ENCODE peak calls at places on chromosomes 13 and 19, in eight cellular contexts. V, E, I, F, W, A, X and Y are unnamed samples. For H3K27me3 and H3K4me1, the result is how much of the 10 kb centered on the place peaks cover.

GRCh38 chr13:43472344-43472743 is 314.4 kb downstream of the ENOX1 start:
- DNase-seq in V (no peak), E (no peak), I (no peak), F (no peak), W (no peak), A (no peak), X (no peak), Y (no peak)

GRCh38 chr19:14048439-14049153 is 13.3 kb downstream of the PALM3 start:
- DNase-seq in V (peak), E (no peak), I (peak), F (no peak), W (peak), A (peak), X (no peak), Y (peak)

GRCh38 chr19:41848666-41849065 is 3.8 kb downstream of the DMRTC2 start:
- DNase-seq in V (no peak), E (no peak), I (no peak), F (no peak), W (no peak), A (no peak), X (no peak), Y (no peak)

GRCh38 chr19:35346193-35347052 is 1.3 kb upstream of the FFAR1 start:
- DNase-seq in V (no peak), E (no peak), I (peak), F (no peak), W (peak), A (no peak), X (no peak), Y (no peak)

GRCh38 chr19:51156710-51157109 is 14.6 kb downstream of the SIGLEC7 start:
- DNase-seq in V (no peak), E (no peak), I (no peak), F (no peak), W (no peak), A (no peak), X (no peak), Y (no peak)

GRCh38 chr19:1098177-1099051 is 3.2 kb upstream of the POLR2E start:
- DNase-seq in V (no peak), E (no peak), I (peak), F (no peak), W (no peak), A (no peak), X (peak), Y (no peak)

GRCh38 chr19:7969560-7969949 is 26.1 kb upstream of the TIMM44 start:
- DNase-seq in V (no peak), E (no peak), I (no peak), F (no peak), W (no peak), A (no peak), X (no peak), Y (no peak)

GRCh38 chr19:17765069-17765618 is 13.9 kb downstream of the FCHO1 start:
- DNase-seq in V (no peak), E (no peak), I (peak), F (no peak), W (no peak), A (peak), X (no peak), Y (peak)

GRCh38 chr19:14497347-14497921 is 1.5 kb upstream of the GIPC1 start:
- DNase-seq in V (no peak), E (no peak), I (no peak), F (no peak), W (no peak), A (no peak), X (no peak), Y (no peak)

DNA sequence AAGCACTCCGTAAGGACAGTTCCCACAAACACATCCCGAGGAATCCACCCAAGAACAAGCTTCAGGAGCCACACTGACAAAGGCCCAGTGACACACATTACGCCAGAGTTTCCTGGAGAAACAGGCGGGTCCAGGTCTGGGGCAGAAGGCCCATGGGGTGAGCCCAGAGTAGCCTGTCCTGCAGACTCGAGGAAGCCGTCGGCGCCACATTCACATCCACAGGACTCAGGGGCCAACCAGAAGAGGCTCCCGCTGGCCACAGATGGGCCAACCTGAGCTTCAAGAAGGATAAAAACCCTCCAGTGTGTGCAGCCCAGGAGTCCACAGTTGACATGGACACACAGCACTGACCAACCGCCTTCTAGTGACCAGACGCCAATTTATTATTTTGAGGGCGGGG is 31.3 kb downstream of the GRTP1 start:
- DNase-seq in V (no peak), E (no peak), I (peak), F (no peak), W (no peak), A (no peak), X (no peak), Y (no peak)
- TF ChIP-seq CTCF in V (no peak), E (no peak), I (no peak), F (no peak), W (no peak), A (no peak), X (no peak), Y (no peak)

GRCh38 chr19:3375221-3376088 is 9.1 kb downstream of the NFIC start:
- DNase-seq in V (no peak), E (no peak), I (peak), F (peak), W (peak), A (peak), X (peak), Y (peak)
- H3K27me3 ChIP-seq in V (half or more), E (under half), I (under half), F (under half), W (under half), A (under half), X (under half), Y (under half)

GRCh38 chr13:30255696-30256095 is 51.7 kb downstream of the KATNAL1 start:
- DNase-seq in V (no peak), E (no peak), I (no peak), F (peak), W (no peak), A (no peak), X (no peak), Y (no peak)

GRCh38 chr13:30256713-30257432 is 50.5 kb downstream of the KATNAL1 start:
- DNase-seq in V (no peak), E (no peak), I (no peak), F (peak), W (no peak), A (no peak), X (no peak), Y (no peak)

GRCh38 chr13:30257433-30258099 is 49.8 kb downstream of the KATNAL1 start:
- DNase-seq in V (peak), E (no peak), I (no peak), F (no peak), W (no peak), A (no peak), X (peak), Y (no peak)

GRCh38 chr13:30253830-30254229 is 53.5 kb downstream of the KATNAL1 start:
- DNase-seq in V (no peak), E (no peak), I (no peak), F (no peak), W (no peak), A (no peak), X (no peak), Y (no peak)
- H3K4me1 ChIP-seq in V (under half), E (under half), I (under half), F (under half), W (under half), A (under half), X (under half), Y (under half)

GRCh38 chr19:55640577-55641375 is at the start of gene ZNF580:
- DNase-seq in V (peak), E (no peak), I (peak), F (peak), W (peak), A (peak), X (peak), Y (peak)
- TF ChIP-seq CTCF in V (no peak), E (no peak), I (no peak), F (no peak), W (no peak), A (no peak), X (no peak), Y (no peak)

GRCh38 chr19:49067554-49067953 is 2.9 kb upstream of the NTF4 start:
- DNase-seq in V (no peak), E (no peak), I (no peak), F (no peak), W (no peak), A (no peak), X (no peak), Y (no peak)

GRCh38 chr19:49070416-49070815 is 2.1 kb downstream of the KCNA7 start:
- DNase-seq in V (no peak), E (no peak), I (no peak), F (no peak), W (no peak), A (no peak), X (no peak), Y (no peak)

GRCh38 chr19:49071860-49072547 is 495 bp downstream of the KCNA7 start:
- DNase-seq in V (peak), E (no peak), I (no peak), F (no peak), W (no peak), A (no peak), X (no peak), Y (peak)

GRCh38 chr19:49065905-49066512 is 1.4 kb upstream of the NTF4 start:
- DNase-seq in V (no peak), E (no peak), I (no peak), F (no peak), W (no peak), A (no peak), X (no peak), Y (peak)

GRCh38 chr19:49069026-49069425 is 3.5 kb downstream of the KCNA7 start:
- DNase-seq in V (no peak), E (no peak), I (no peak), F (no peak), W (no peak), A (no peak), X (no peak), Y (no peak)
- H3K27me3 ChIP-seq in V (half or more), E (under half), I (half or more), F (half or more), W (under half), A (half or more), X (half or more), Y (under half)

DNA sequence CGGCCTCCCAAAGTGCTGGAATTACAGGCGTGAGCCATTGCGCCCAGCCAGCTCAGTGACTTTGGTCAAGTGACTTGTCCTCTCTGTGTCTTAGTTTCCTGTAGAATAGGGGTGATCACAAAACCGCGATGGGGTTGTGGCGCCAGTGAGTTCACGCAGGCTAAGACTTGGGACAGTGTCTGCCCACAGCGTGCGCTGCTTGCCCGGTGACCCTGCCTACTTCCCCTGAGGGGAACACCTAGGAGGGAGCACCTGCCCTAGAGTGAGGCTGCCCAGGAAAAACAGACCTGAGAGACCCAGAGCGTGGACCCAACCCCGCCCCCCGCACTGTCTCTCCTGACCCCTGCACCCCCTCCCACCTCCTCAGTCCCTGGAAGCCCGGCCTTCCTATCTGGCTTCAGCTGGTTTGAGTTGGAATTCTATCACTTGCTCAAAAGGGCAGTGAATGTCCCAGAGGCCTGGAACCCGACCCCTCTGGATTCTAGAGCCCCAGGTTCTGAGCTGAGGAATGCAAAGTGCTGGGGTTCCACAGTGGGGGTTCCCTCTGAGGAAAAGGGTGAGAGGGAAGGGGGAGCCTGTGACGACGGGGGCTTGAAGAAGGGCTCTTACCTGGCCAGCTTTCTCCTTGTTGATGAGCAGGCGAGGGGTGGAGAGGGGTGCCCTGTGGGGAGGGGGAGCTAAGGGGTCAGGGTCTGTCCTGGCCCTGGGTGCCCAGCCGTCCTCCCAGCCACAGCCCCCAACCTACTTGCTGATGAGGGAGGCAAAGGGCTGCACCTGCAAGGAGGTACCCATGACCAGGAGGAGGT is 2.2 kb upstream of the RINL start:
- DNase-seq in V (peak), E (no peak), I (no peak), F (no peak), W (no peak), A (no peak), X (no peak), Y (no peak)
- H3K4me1 ChIP-seq in V (under half), E (under half), I (under half), F (under half), W (under half), A (under half), X (under half), Y (under half)